ENCODE peak calls at places on chromosome 1, in seven cellular contexts. H is CD8-positive, alpha-beta memory T cell; L is aorta; U is MM.1S; X is SK-N-MC; S is CD8-positive, alpha-beta T cell; K is PC-9. T is an unnamed sample.

GRCh38 chr1:110634455-110635281 is 28.5 kb upstream of the KCNA2 start:
- DNase-seq in H (peak), L (peak), U (peak), X (no peak), S (no peak), K (no peak), T (peak)

GRCh38 chr1:117067528-117068370 is 7.6 kb downstream of the TTF2 start:
- DNase-seq in H (no peak), L (no peak), U (peak), X (no peak), S (no peak), K (peak), T (peak)

GRCh38 chr1:62912028-62912638 is 128.2 kb downstream of the ATG4C start:
- DNase-seq in H (no peak), L (no peak), U (peak), X (no peak), S (no peak), K (no peak), T (no peak)

GRCh38 chr1:240414237-240414636 is 197.7 kb downstream of the GREM2 start:
- DNase-seq in H (no peak), L (no peak), U (no peak), X (no peak), S (no peak), K (no peak), T (peak)

GRCh38 chr1:224696891-224697765 is 81.0 kb downstream of the CNIH3 start:
- DNase-seq in H (no peak), L (no peak), U (no peak), X (no peak), S (no peak), K (no peak), T (no peak)

GRCh38 chr1:164087893-164088292 is 471.1 kb upstream of the PBX1 start:
- DNase-seq in H (no peak), L (no peak), U (peak), X (no peak), S (no peak), K (no peak), T (no peak)

GRCh38 chr1:241841661-241842060 is 6.3 kb upstream of the EXO1 start:
- DNase-seq in H (no peak), L (no peak), U (no peak), X (no peak), S (no peak), K (no peak), T (no peak)

GRCh38 chr1:185412385-185413074 is 95.5 kb upstream of the IVNS1ABP start:
- DNase-seq in H (no peak), L (no peak), U (no peak), X (no peak), S (no peak), K (no peak), T (no peak)

GRCh38 chr1:62917314-62917713 is 133.4 kb downstream of the ATG4C start:
- DNase-seq in H (no peak), L (no peak), U (no peak), X (no peak), S (no peak), K (no peak), T (no peak)

GRCh38 chr1:210876275-210876674 is 257.7 kb downstream of the KCNH1 start:
- DNase-seq in H (no peak), L (no peak), U (no peak), X (no peak), S (no peak), K (no peak), T (no peak)
- H3K27ac ChIP-seq in H (no peak), L (no peak), U (no peak), X (no peak), S (no peak), K (no peak), T (no peak)

GRCh38 chr1:8026976-8027747 is 1.1 kb upstream of the ERRFI1 start:
- DNase-seq in H (no peak), L (peak), U (no peak), X (no peak), S (no peak), K (no peak), T (peak)
- H3K27ac ChIP-seq in H (no peak), L (peak), U (no peak), X (no peak), S (no peak), K (peak), T (peak)

GRCh38 chr1:78178816-78179215 is 133.1 kb downstream of the GIPC2 start:
- DNase-seq in H (no peak), L (no peak), U (no peak), X (no peak), S (no peak), K (no peak), T (no peak)
- H3K27ac ChIP-seq in H (no peak), L (no peak), U (no peak), X (no peak), S (no peak), K (no peak), T (no peak)

GRCh38 chr1:45011837-45012638 is at the start of gene UROD:
- DNase-seq in H (peak), L (peak), U (peak), X (peak), S (peak), K (peak), T (peak)
- H3K27ac ChIP-seq in H (peak), L (no peak), U (peak), X (no peak), S (peak), K (peak), T (peak)

DNA sequence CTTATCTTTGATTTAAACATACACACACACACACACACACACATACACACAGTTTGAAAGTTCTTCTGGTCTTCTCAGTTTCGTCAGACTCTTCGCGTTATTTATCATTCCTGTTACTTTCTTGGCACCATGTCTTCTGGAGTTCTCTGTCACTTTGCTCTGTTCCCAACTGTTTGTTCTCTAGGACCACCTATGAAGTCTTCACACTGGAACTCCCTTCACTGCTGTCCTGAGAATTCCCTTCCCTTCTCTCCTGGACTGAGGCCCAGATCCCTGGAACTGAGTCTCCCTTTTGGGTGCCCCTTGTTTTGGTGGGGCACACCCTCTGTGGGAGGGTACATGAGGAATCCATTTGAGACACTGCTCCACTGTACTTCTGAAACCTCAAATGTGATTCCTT is 30.5 kb downstream of the ALG14 start:
- DNase-seq in H (no peak), L (no peak), U (no peak), X (no peak), S (no peak), K (no peak), T (no peak)
- H3K27ac ChIP-seq in H (no peak), L (no peak), U (no peak), X (peak), S (no peak), K (no peak), T (peak)

GRCh38 chr1:171310661-171311087 is 3.3 kb upstream of the FMO4 start:
- DNase-seq in H (no peak), L (no peak), U (no peak), X (no peak), S (no peak), K (no peak), T (no peak)

GRCh38 chr1:171313835-171314320 is at the start of gene FMO4:
- DNase-seq in H (peak), L (peak), U (peak), X (peak), S (peak), K (peak), T (peak)

GRCh38 chr1:171311771-171312558 is 2.0 kb upstream of the FMO4 start:
- DNase-seq in H (no peak), L (no peak), U (no peak), X (no peak), S (no peak), K (no peak), T (no peak)

GRCh38 chr1:171313319-171313834 is 606 bp upstream of the FMO4 start:
- DNase-seq in H (no peak), L (no peak), U (no peak), X (no peak), S (no peak), K (no peak), T (no peak)
- H3K27ac ChIP-seq in H (no peak), L (peak), U (peak), X (peak), S (no peak), K (no peak), T (peak)

GRCh38 chr1:86259390-86259789 is 102.8 kb upstream of the COL24A1 start:
- DNase-seq in H (no peak), L (no peak), U (no peak), X (no peak), S (no peak), K (no peak), T (no peak)
- H3K27ac ChIP-seq in H (no peak), L (no peak), U (no peak), X (no peak), S (no peak), K (no peak), T (no peak)

GRCh38 chr1:101162300-101162699 is 74.5 kb upstream of the S1PR1 start:
- DNase-seq in H (no peak), L (no peak), U (no peak), X (no peak), S (no peak), K (no peak), T (no peak)
- H3K27ac ChIP-seq in H (no peak), L (no peak), U (no peak), X (no peak), S (no peak), K (no peak), T (peak)

DNA sequence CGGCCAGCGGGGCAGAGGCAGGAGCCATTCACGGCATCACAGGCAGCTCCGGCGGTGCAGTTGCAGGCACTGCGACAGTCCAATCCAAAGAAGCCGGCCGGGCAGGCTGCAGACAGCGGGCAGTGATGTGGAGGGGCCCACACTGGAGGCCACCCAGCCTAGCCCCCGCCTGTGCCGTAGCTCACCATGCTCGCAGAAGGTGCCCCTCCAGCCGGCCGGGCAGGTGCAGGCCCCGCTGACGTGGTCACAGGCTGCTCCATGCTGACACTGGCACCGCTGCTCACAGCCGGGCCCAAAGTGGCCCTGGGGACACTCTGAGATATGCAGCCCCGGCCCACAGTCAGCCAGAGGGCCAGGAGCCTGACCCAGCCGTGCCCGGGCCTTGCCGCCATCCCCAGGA is 45.1 kb downstream of the ARHGEF16 start:
- DNase-seq in H (no peak), L (no peak), U (no peak), X (no peak), S (no peak), K (no peak), T (no peak)
- H3K27ac ChIP-seq in H (no peak), L (no peak), U (no peak), X (no peak), S (no peak), K (no peak), T (no peak)

T was measured in lung.